ENCODE peak calls at places on chromosomes 6 and 20, in four cellular contexts. J, R, A and L are unnamed samples.

GRCh38 chr20:23646106-23646958 is 8.6 kb upstream of the CST3 start:
- DNase-seq in J (peak; percentile 47), R (no peak), A (no peak), L (no peak)

GRCh38 chr6:34237722-34238506 is 1.2 kb downstream of the HMGA1 start:
- DNase-seq in J (peak; percentile 22), R (peak; percentile 30), A (no peak), L (no peak)

GRCh38 chr6:149075616-149076354 is 241.7 kb upstream of the TAB2 start:
- DNase-seq in J (peak; percentile 52), R (no peak), A (no peak), L (no peak)

GRCh38 chr6:14275493-14275851 is 157.9 kb downstream of the CD83 start:
- DNase-seq in J (no peak), R (no peak), A (peak; percentile 56), L (no peak)

GRCh38 chr6:32945106-32945761 is 4.4 kb upstream of the HLA-DMB start:
- DNase-seq in J (no peak), R (no peak), A (no peak), L (no peak)

GRCh38 chr6:147022041-147022440 is 182.2 kb upstream of the STXBP5 start:
- DNase-seq in J (peak; percentile 70), R (no peak), A (no peak), L (no peak)

GRCh38 chr6:16007146-16007545 is 121.7 kb upstream of the MYLIP start:
- DNase-seq in J (no peak), R (no peak), A (no peak), L (no peak)

GRCh38 chr6:108210557-108210956 is 44.7 kb downstream of the NR2E1 start:
- DNase-seq in J (no peak), R (no peak), A (no peak), L (no peak)

GRCh38 chr6:15431762-15432495 is 186.1 kb downstream of the JARID2 start:
- DNase-seq in J (no peak), R (no peak), A (no peak), L (no peak)

GRCh38 chr6:90329397-90330077 is 32.9 kb upstream of the BACH2 start:
- DNase-seq in J (no peak), R (no peak), A (no peak), L (no peak)

GRCh38 chr20:35823147-35823546 is 51.3 kb downstream of the PHF20 start:
- DNase-seq in J (no peak), R (no peak), A (no peak), L (no peak)

GRCh38 chr6:125732398-125732797 is 17.0 kb upstream of the HEY2 start:
- DNase-seq in J (no peak), R (no peak), A (no peak), L (no peak)

GRCh38 chr6:11043961-11044711 is at the start of gene ELOVL2:
- DNase-seq in J (peak; percentile 24), R (no peak), A (peak; percentile 12), L (no peak)

GRCh38 chr6:79833264-79833663 is 114.1 kb downstream of the ELOVL4 start:
- DNase-seq in J (no peak), R (no peak), A (no peak), L (peak; percentile 19)

GRCh38 chr20:25136643-25137559 is 55.0 kb upstream of the VSX1 start:
- DNase-seq in J (peak; percentile 90), R (no peak), A (no peak), L (no peak)

GRCh38 chr6:93183513-93183912 is 235.8 kb downstream of the EPHA7 start:
- DNase-seq in J (no peak), R (no peak), A (no peak), L (no peak)

GRCh38 chr6:161919711-161920110 is 645.9 kb upstream of the AGPAT4 start:
- DNase-seq in J (no peak), R (no peak), A (no peak), L (no peak)

GRCh38 chr20:31602779-31603441 is 2.2 kb upstream of the ID1 start:
- DNase-seq in J (peak; percentile 95), R (no peak), A (no peak), L (peak; percentile 58)